ENCODE peak calls at places on chromosomes 11 and 22, in six cellular contexts. One of them, this sample, is unnamed.

GRCh38 chr11:94007426-94007825 is 13.7 kb upstream of the HEPHL1 start:
- DNase-seq in stimulated activated CD4-positive, alpha-beta T cell treated with anti-CD3 and anti-CD28 coated beads, Interleukin-12 subunit alpha, Interleukin-12 subunit beta, amount 100 ng/mL, for 24 hours: no peak
- DNase-seq in prostate gland: no peak
- DNase-seq in frontal cortex: no peak
- DNase-seq in activated CD4-positive, alpha-beta T cell treated with anti-CD3 and anti-CD28 coated beads, Interleukin-2, amount 50 U/mL, for 24 hours: no peak
- DNase-seq in activated naive CD4-positive, alpha-beta T cell treated with Interleukin-2 at 50 U/mL for 16 hours: no peak
- DNase-seq in this sample: no peak

GRCh38 chr11:74570266-74571061 is 21.9 kb upstream of the POLD3 start:
- DNase-seq in stimulated activated CD4-positive, alpha-beta T cell treated with anti-CD3 and anti-CD28 coated beads, Interleukin-12 subunit alpha, Interleukin-12 subunit beta, amount 100 ng/mL, for 24 hours: no peak
- DNase-seq in prostate gland: peak
- DNase-seq in frontal cortex: peak
- DNase-seq in activated CD4-positive, alpha-beta T cell treated with anti-CD3 and anti-CD28 coated beads, Interleukin-2, amount 50 U/mL, for 24 hours: no peak
- DNase-seq in activated naive CD4-positive, alpha-beta T cell treated with Interleukin-2 at 50 U/mL for 16 hours: peak
- DNase-seq in this sample: no peak

GRCh38 chr11:17930544-17931144 is 82.2 kb downstream of the SERGEF start:
- DNase-seq in stimulated activated CD4-positive, alpha-beta T cell treated with anti-CD3 and anti-CD28 coated beads, Interleukin-12 subunit alpha, Interleukin-12 subunit beta, amount 100 ng/mL, for 24 hours: no peak
- DNase-seq in prostate gland: no peak
- DNase-seq in frontal cortex: no peak
- DNase-seq in activated CD4-positive, alpha-beta T cell treated with anti-CD3 and anti-CD28 coated beads, Interleukin-2, amount 50 U/mL, for 24 hours: no peak
- DNase-seq in activated naive CD4-positive, alpha-beta T cell treated with Interleukin-2 at 50 U/mL for 16 hours: no peak
- DNase-seq in this sample: no peak

GRCh38 chr11:131065435-131066295 is 149.4 kb upstream of the SNX19 start:
- DNase-seq in stimulated activated CD4-positive, alpha-beta T cell treated with anti-CD3 and anti-CD28 coated beads, Interleukin-12 subunit alpha, Interleukin-12 subunit beta, amount 100 ng/mL, for 24 hours: no peak
- DNase-seq in prostate gland: no peak
- DNase-seq in frontal cortex: no peak
- DNase-seq in activated CD4-positive, alpha-beta T cell treated with anti-CD3 and anti-CD28 coated beads, Interleukin-2, amount 50 U/mL, for 24 hours: no peak
- DNase-seq in activated naive CD4-positive, alpha-beta T cell treated with Interleukin-2 at 50 U/mL for 16 hours: no peak
- DNase-seq in this sample: no peak

GRCh38 chr22:26763633-26764295 is 106.4 kb downstream of the MIAT start:
- DNase-seq in stimulated activated CD4-positive, alpha-beta T cell treated with anti-CD3 and anti-CD28 coated beads, Interleukin-12 subunit alpha, Interleukin-12 subunit beta, amount 100 ng/mL, for 24 hours: no peak
- DNase-seq in prostate gland: no peak
- DNase-seq in frontal cortex: no peak
- DNase-seq in activated CD4-positive, alpha-beta T cell treated with anti-CD3 and anti-CD28 coated beads, Interleukin-2, amount 50 U/mL, for 24 hours: no peak
- DNase-seq in activated naive CD4-positive, alpha-beta T cell treated with Interleukin-2 at 50 U/mL for 16 hours: no peak
- DNase-seq in this sample: no peak

GRCh38 chr11:77201991-77202841 is 74.2 kb downstream of the MYO7A start:
- DNase-seq in stimulated activated CD4-positive, alpha-beta T cell treated with anti-CD3 and anti-CD28 coated beads, Interleukin-12 subunit alpha, Interleukin-12 subunit beta, amount 100 ng/mL, for 24 hours: no peak
- DNase-seq in prostate gland: no peak
- DNase-seq in frontal cortex: no peak
- DNase-seq in activated CD4-positive, alpha-beta T cell treated with anti-CD3 and anti-CD28 coated beads, Interleukin-2, amount 50 U/mL, for 24 hours: no peak
- DNase-seq in activated naive CD4-positive, alpha-beta T cell treated with Interleukin-2 at 50 U/mL for 16 hours: no peak
- DNase-seq in this sample: no peak

GRCh38 chr11:69321877-69322350 is 28.0 kb downstream of the MYEOV start:
- DNase-seq in stimulated activated CD4-positive, alpha-beta T cell treated with anti-CD3 and anti-CD28 coated beads, Interleukin-12 subunit alpha, Interleukin-12 subunit beta, amount 100 ng/mL, for 24 hours: no peak
- DNase-seq in prostate gland: no peak
- DNase-seq in frontal cortex: no peak
- DNase-seq in activated CD4-positive, alpha-beta T cell treated with anti-CD3 and anti-CD28 coated beads, Interleukin-2, amount 50 U/mL, for 24 hours: no peak
- DNase-seq in activated naive CD4-positive, alpha-beta T cell treated with Interleukin-2 at 50 U/mL for 16 hours: no peak
- DNase-seq in this sample: no peak

GRCh38 chr11:108538022-108538424 is 39.8 kb upstream of the POGLUT3 start:
- DNase-seq in stimulated activated CD4-positive, alpha-beta T cell treated with anti-CD3 and anti-CD28 coated beads, Interleukin-12 subunit alpha, Interleukin-12 subunit beta, amount 100 ng/mL, for 24 hours: no peak
- DNase-seq in prostate gland: peak
- DNase-seq in frontal cortex: no peak
- DNase-seq in activated CD4-positive, alpha-beta T cell treated with anti-CD3 and anti-CD28 coated beads, Interleukin-2, amount 50 U/mL, for 24 hours: no peak
- DNase-seq in activated naive CD4-positive, alpha-beta T cell treated with Interleukin-2 at 50 U/mL for 16 hours: no peak
- DNase-seq in this sample: no peak

GRCh38 chr11:10456519-10456918 is 1.5 kb downstream of the AMPD3 start:
- DNase-seq in stimulated activated CD4-positive, alpha-beta T cell treated with anti-CD3 and anti-CD28 coated beads, Interleukin-12 subunit alpha, Interleukin-12 subunit beta, amount 100 ng/mL, for 24 hours: no peak
- DNase-seq in prostate gland: no peak
- DNase-seq in frontal cortex: no peak
- DNase-seq in activated CD4-positive, alpha-beta T cell treated with anti-CD3 and anti-CD28 coated beads, Interleukin-2, amount 50 U/mL, for 24 hours: no peak
- DNase-seq in activated naive CD4-positive, alpha-beta T cell treated with Interleukin-2 at 50 U/mL for 16 hours: no peak
- DNase-seq in this sample: no peak

GRCh38 chr11:59158206-59159068 is 13.5 kb upstream of the DTX4 start:
- DNase-seq in stimulated activated CD4-positive, alpha-beta T cell treated with anti-CD3 and anti-CD28 coated beads, Interleukin-12 subunit alpha, Interleukin-12 subunit beta, amount 100 ng/mL, for 24 hours: peak
- DNase-seq in prostate gland: peak
- DNase-seq in frontal cortex: peak
- DNase-seq in activated CD4-positive, alpha-beta T cell treated with anti-CD3 and anti-CD28 coated beads, Interleukin-2, amount 50 U/mL, for 24 hours: peak
- DNase-seq in activated naive CD4-positive, alpha-beta T cell treated with Interleukin-2 at 50 U/mL for 16 hours: peak
- DNase-seq in this sample: no peak

GRCh38 chr11:120181446-120181992 is 29.3 kb upstream of the OAF start:
- DNase-seq in stimulated activated CD4-positive, alpha-beta T cell treated with anti-CD3 and anti-CD28 coated beads, Interleukin-12 subunit alpha, Interleukin-12 subunit beta, amount 100 ng/mL, for 24 hours: no peak
- DNase-seq in prostate gland: no peak
- DNase-seq in frontal cortex: no peak
- DNase-seq in activated CD4-positive, alpha-beta T cell treated with anti-CD3 and anti-CD28 coated beads, Interleukin-2, amount 50 U/mL, for 24 hours: no peak
- DNase-seq in activated naive CD4-positive, alpha-beta T cell treated with Interleukin-2 at 50 U/mL for 16 hours: no peak
- DNase-seq in this sample: no peak

GRCh38 chr22:31857247-31857646 is 87.1 kb upstream of the YWHAH start:
- DNase-seq in stimulated activated CD4-positive, alpha-beta T cell treated with anti-CD3 and anti-CD28 coated beads, Interleukin-12 subunit alpha, Interleukin-12 subunit beta, amount 100 ng/mL, for 24 hours: no peak
- DNase-seq in prostate gland: no peak
- DNase-seq in frontal cortex: no peak
- DNase-seq in activated CD4-positive, alpha-beta T cell treated with anti-CD3 and anti-CD28 coated beads, Interleukin-2, amount 50 U/mL, for 24 hours: no peak
- DNase-seq in activated naive CD4-positive, alpha-beta T cell treated with Interleukin-2 at 50 U/mL for 16 hours: no peak
- DNase-seq in this sample: no peak

GRCh38 chr11:90601261-90601660 is 378.4 kb upstream of the CHORDC1 start:
- DNase-seq in stimulated activated CD4-positive, alpha-beta T cell treated with anti-CD3 and anti-CD28 coated beads, Interleukin-12 subunit alpha, Interleukin-12 subunit beta, amount 100 ng/mL, for 24 hours: no peak
- DNase-seq in prostate gland: no peak
- DNase-seq in frontal cortex: no peak
- DNase-seq in activated CD4-positive, alpha-beta T cell treated with anti-CD3 and anti-CD28 coated beads, Interleukin-2, amount 50 U/mL, for 24 hours: no peak
- DNase-seq in activated naive CD4-positive, alpha-beta T cell treated with Interleukin-2 at 50 U/mL for 16 hours: no peak
- DNase-seq in this sample: no peak

GRCh38 chr11:12224537-12224893 is 114.1 kb downstream of the MICAL2 start:
- DNase-seq in stimulated activated CD4-positive, alpha-beta T cell treated with anti-CD3 and anti-CD28 coated beads, Interleukin-12 subunit alpha, Interleukin-12 subunit beta, amount 100 ng/mL, for 24 hours: peak
- DNase-seq in prostate gland: peak
- DNase-seq in frontal cortex: no peak
- DNase-seq in activated CD4-positive, alpha-beta T cell treated with anti-CD3 and anti-CD28 coated beads, Interleukin-2, amount 50 U/mL, for 24 hours: peak
- DNase-seq in activated naive CD4-positive, alpha-beta T cell treated with Interleukin-2 at 50 U/mL for 16 hours: peak
- DNase-seq in this sample: peak

GRCh38 chr11:100890779-100891178 is 203.7 kb downstream of the ARHGAP42 start:
- DNase-seq in stimulated activated CD4-positive, alpha-beta T cell treated with anti-CD3 and anti-CD28 coated beads, Interleukin-12 subunit alpha, Interleukin-12 subunit beta, amount 100 ng/mL, for 24 hours: no peak
- DNase-seq in prostate gland: no peak
- DNase-seq in frontal cortex: no peak
- DNase-seq in activated CD4-positive, alpha-beta T cell treated with anti-CD3 and anti-CD28 coated beads, Interleukin-2, amount 50 U/mL, for 24 hours: no peak
- DNase-seq in activated naive CD4-positive, alpha-beta T cell treated with Interleukin-2 at 50 U/mL for 16 hours: no peak
- DNase-seq in this sample: no peak

GRCh38 chr22:23909258-23909898 is 15.2 kb downstream of the MIF start:
- DNase-seq in stimulated activated CD4-positive, alpha-beta T cell treated with anti-CD3 and anti-CD28 coated beads, Interleukin-12 subunit alpha, Interleukin-12 subunit beta, amount 100 ng/mL, for 24 hours: no peak
- DNase-seq in prostate gland: no peak
- DNase-seq in frontal cortex: no peak
- DNase-seq in activated CD4-positive, alpha-beta T cell treated with anti-CD3 and anti-CD28 coated beads, Interleukin-2, amount 50 U/mL, for 24 hours: no peak
- DNase-seq in activated naive CD4-positive, alpha-beta T cell treated with Interleukin-2 at 50 U/mL for 16 hours: no peak
- DNase-seq in this sample: no peak

GRCh38 chr11:11635456-11635855 is 13.7 kb upstream of the GALNT18 start:
- DNase-seq in stimulated activated CD4-positive, alpha-beta T cell treated with anti-CD3 and anti-CD28 coated beads, Interleukin-12 subunit alpha, Interleukin-12 subunit beta, amount 100 ng/mL, for 24 hours: no peak
- DNase-seq in prostate gland: no peak
- DNase-seq in frontal cortex: no peak
- DNase-seq in activated CD4-positive, alpha-beta T cell treated with anti-CD3 and anti-CD28 coated beads, Interleukin-2, amount 50 U/mL, for 24 hours: no peak
- DNase-seq in activated naive CD4-positive, alpha-beta T cell treated with Interleukin-2 at 50 U/mL for 16 hours: no peak
- DNase-seq in this sample: no peak

GRCh38 chr11:32671051-32671450 is 87.4 kb downstream of the EIF3M start:
- DNase-seq in stimulated activated CD4-positive, alpha-beta T cell treated with anti-CD3 and anti-CD28 coated beads, Interleukin-12 subunit alpha, Interleukin-12 subunit beta, amount 100 ng/mL, for 24 hours: no peak
- DNase-seq in prostate gland: no peak
- DNase-seq in frontal cortex: no peak
- DNase-seq in activated CD4-positive, alpha-beta T cell treated with anti-CD3 and anti-CD28 coated beads, Interleukin-2, amount 50 U/mL, for 24 hours: no peak
- DNase-seq in activated naive CD4-positive, alpha-beta T cell treated with Interleukin-2 at 50 U/mL for 16 hours: no peak
- DNase-seq in this sample: no peak

GRCh38 chr11:5171856-5172255 is 17.3 kb upstream of the OR52A1 start:
- DNase-seq in stimulated activated CD4-positive, alpha-beta T cell treated with anti-CD3 and anti-CD28 coated beads, Interleukin-12 subunit alpha, Interleukin-12 subunit beta, amount 100 ng/mL, for 24 hours: no peak
- DNase-seq in prostate gland: no peak
- DNase-seq in frontal cortex: no peak
- DNase-seq in activated CD4-positive, alpha-beta T cell treated with anti-CD3 and anti-CD28 coated beads, Interleukin-2, amount 50 U/mL, for 24 hours: no peak
- DNase-seq in activated naive CD4-positive, alpha-beta T cell treated with Interleukin-2 at 50 U/mL for 16 hours: no peak
- DNase-seq in this sample: no peak

GRCh38 chr22:33743756-33744155 is 176.5 kb downstream of the LARGE1 start:
- DNase-seq in stimulated activated CD4-positive, alpha-beta T cell treated with anti-CD3 and anti-CD28 coated beads, Interleukin-12 subunit alpha, Interleukin-12 subunit beta, amount 100 ng/mL, for 24 hours: no peak
- DNase-seq in prostate gland: no peak
- DNase-seq in frontal cortex: no peak
- DNase-seq in activated CD4-positive, alpha-beta T cell treated with anti-CD3 and anti-CD28 coated beads, Interleukin-2, amount 50 U/mL, for 24 hours: no peak
- DNase-seq in activated naive CD4-positive, alpha-beta T cell treated with Interleukin-2 at 50 U/mL for 16 hours: no peak
- DNase-seq in this sample: no peak

GRCh38 chr11:120608061-120608460 is 96.5 kb downstream of the GRIK4 start:
- DNase-seq in stimulated activated CD4-positive, alpha-beta T cell treated with anti-CD3 and anti-CD28 coated beads, Interleukin-12 subunit alpha, Interleukin-12 subunit beta, amount 100 ng/mL, for 24 hours: no peak
- DNase-seq in prostate gland: no peak
- DNase-seq in frontal cortex: no peak
- DNase-seq in activated CD4-positive, alpha-beta T cell treated with anti-CD3 and anti-CD28 coated beads, Interleukin-2, amount 50 U/mL, for 24 hours: no peak
- DNase-seq in activated naive CD4-positive, alpha-beta T cell treated with Interleukin-2 at 50 U/mL for 16 hours: no peak
- DNase-seq in this sample: no peak

GRCh38 chr11:1281974-1282365 is 27.5 kb downstream of the TOLLIP start:
- DNase-seq in stimulated activated CD4-positive, alpha-beta T cell treated with anti-CD3 and anti-CD28 coated beads, Interleukin-12 subunit alpha, Interleukin-12 subunit beta, amount 100 ng/mL, for 24 hours: no peak
- DNase-seq in prostate gland: no peak
- DNase-seq in frontal cortex: no peak
- DNase-seq in activated CD4-positive, alpha-beta T cell treated with anti-CD3 and anti-CD28 coated beads, Interleukin-2, amount 50 U/mL, for 24 hours: no peak
- DNase-seq in activated naive CD4-positive, alpha-beta T cell treated with Interleukin-2 at 50 U/mL for 16 hours: no peak
- DNase-seq in this sample: no peak

GRCh38 chr11:68963779-68964178 is 17.0 kb downstream of the MRGPRD start:
- DNase-seq in stimulated activated CD4-positive, alpha-beta T cell treated with anti-CD3 and anti-CD28 coated beads, Interleukin-12 subunit alpha, Interleukin-12 subunit beta, amount 100 ng/mL, for 24 hours: no peak
- DNase-seq in prostate gland: no peak
- DNase-seq in frontal cortex: no peak
- DNase-seq in activated CD4-positive, alpha-beta T cell treated with anti-CD3 and anti-CD28 coated beads, Interleukin-2, amount 50 U/mL, for 24 hours: no peak
- DNase-seq in activated naive CD4-positive, alpha-beta T cell treated with Interleukin-2 at 50 U/mL for 16 hours: no peak
- DNase-seq in this sample: no peak

GRCh38 chr11:106426696-106427095 is 349.2 kb downstream of the AASDHPPT start:
- DNase-seq in stimulated activated CD4-positive, alpha-beta T cell treated with anti-CD3 and anti-CD28 coated beads, Interleukin-12 subunit alpha, Interleukin-12 subunit beta, amount 100 ng/mL, for 24 hours: no peak
- DNase-seq in prostate gland: no peak
- DNase-seq in frontal cortex: no peak
- DNase-seq in activated CD4-positive, alpha-beta T cell treated with anti-CD3 and anti-CD28 coated beads, Interleukin-2, amount 50 U/mL, for 24 hours: no peak
- DNase-seq in activated naive CD4-positive, alpha-beta T cell treated with Interleukin-2 at 50 U/mL for 16 hours: no peak
- DNase-seq in this sample: no peak

GRCh38 chr11:69962152-69962551 is 116.0 kb upstream of the ANO1 start:
- DNase-seq in stimulated activated CD4-positive, alpha-beta T cell treated with anti-CD3 and anti-CD28 coated beads, Interleukin-12 subunit alpha, Interleukin-12 subunit beta, amount 100 ng/mL, for 24 hours: no peak
- DNase-seq in prostate gland: no peak
- DNase-seq in frontal cortex: no peak
- DNase-seq in activated CD4-positive, alpha-beta T cell treated with anti-CD3 and anti-CD28 coated beads, Interleukin-2, amount 50 U/mL, for 24 hours: no peak
- DNase-seq in activated naive CD4-positive, alpha-beta T cell treated with Interleukin-2 at 50 U/mL for 16 hours: no peak
- DNase-seq in this sample: no peak

GRCh38 chr11:125202362-125202880 is 37.9 kb downstream of the PKNOX2 start:
- DNase-seq in stimulated activated CD4-positive, alpha-beta T cell treated with anti-CD3 and anti-CD28 coated beads, Interleukin-12 subunit alpha, Interleukin-12 subunit beta, amount 100 ng/mL, for 24 hours: no peak
- DNase-seq in prostate gland: no peak
- DNase-seq in frontal cortex: no peak
- DNase-seq in activated CD4-positive, alpha-beta T cell treated with anti-CD3 and anti-CD28 coated beads, Interleukin-2, amount 50 U/mL, for 24 hours: no peak
- DNase-seq in activated naive CD4-positive, alpha-beta T cell treated with Interleukin-2 at 50 U/mL for 16 hours: no peak
- DNase-seq in this sample: no peak

GRCh38 chr22:20268350-20269012 is 363 bp upstream of the RTN4R start:
- DNase-seq in stimulated activated CD4-positive, alpha-beta T cell treated with anti-CD3 and anti-CD28 coated beads, Interleukin-12 subunit alpha, Interleukin-12 subunit beta, amount 100 ng/mL, for 24 hours: no peak
- DNase-seq in prostate gland: peak
- DNase-seq in frontal cortex: peak
- DNase-seq in activated CD4-positive, alpha-beta T cell treated with anti-CD3 and anti-CD28 coated beads, Interleukin-2, amount 50 U/mL, for 24 hours: no peak
- DNase-seq in activated naive CD4-positive, alpha-beta T cell treated with Interleukin-2 at 50 U/mL for 16 hours: peak
- DNase-seq in this sample: peak

GRCh38 chr11:62645934-62646824 is at the start of gene GANAB:
- DNase-seq in stimulated activated CD4-positive, alpha-beta T cell treated with anti-CD3 and anti-CD28 coated beads, Interleukin-12 subunit alpha, Interleukin-12 subunit beta, amount 100 ng/mL, for 24 hours: peak
- DNase-seq in prostate gland: peak
- DNase-seq in frontal cortex: peak
- DNase-seq in activated CD4-positive, alpha-beta T cell treated with anti-CD3 and anti-CD28 coated beads, Interleukin-2, amount 50 U/mL, for 24 hours: peak
- DNase-seq in activated naive CD4-positive, alpha-beta T cell treated with Interleukin-2 at 50 U/mL for 16 hours: peak
- DNase-seq in this sample: peak

This sample was measured in stimulated activated CD8-positive, alpha-beta memory T cell treated with anti-CD3 and anti-CD28 coated beads, Interleukin-15, amount 100 ng/mL, for 24 hours.